ENCODE peak calls at places on chromosomes 1 and 21, in eight cellular contexts. One of them, this sample, is unnamed.

GRCh38 chr1:63730211-63730610 is 43.6 kb upstream of the ROR1 start:
- DNase-seq in IMR-90: no peak
- DNase-seq in GM12865: no peak
- DNase-seq in NB4: no peak
- DNase-seq in HCT116: no peak
- DNase-seq in Panc1: no peak
- DNase-seq in fibroblast of lung: no peak
- DNase-seq in OCI-LY7: no peak
- DNase-seq in this sample: no peak

GRCh38 chr1:178417858-178418257 is 78.9 kb downstream of the CLEC20A start:
- DNase-seq in HCT116: peak
- DNase-seq in GM12865: no peak
- DNase-seq in Panc1: peak
- DNase-seq in IMR-90: peak
- DNase-seq in fibroblast of lung: peak
- DNase-seq in OCI-LY7: no peak
- DNase-seq in NB4: peak
- DNase-seq in this sample: peak

GRCh38 chr1:77889671-77890070 is 1.2 kb downstream of the NEXN start:
- DNase-seq in HCT116: no peak
- DNase-seq in GM12865: no peak
- DNase-seq in fibroblast of lung: peak
- DNase-seq in Panc1: no peak
- DNase-seq in IMR-90: peak
- DNase-seq in OCI-LY7: no peak
- DNase-seq in NB4: no peak
- DNase-seq in this sample: no peak

GRCh38 chr1:164725401-164725800 is 166.4 kb downstream of the PBX1 start:
- DNase-seq in OCI-LY7: no peak
- DNase-seq in IMR-90: peak
- DNase-seq in Panc1: no peak
- DNase-seq in HCT116: no peak
- DNase-seq in GM12865: no peak
- DNase-seq in NB4: no peak
- DNase-seq in fibroblast of lung: peak
- DNase-seq in this sample: peak

GRCh38 chr1:3074800-3075199 is 5.8 kb downstream of the PRDM16 start:
- DNase-seq in IMR-90: no peak
- DNase-seq in HCT116: no peak
- DNase-seq in GM12865: no peak
- DNase-seq in fibroblast of lung: no peak
- DNase-seq in OCI-LY7: no peak
- DNase-seq in NB4: no peak
- DNase-seq in Panc1: no peak
- DNase-seq in this sample: no peak

GRCh38 chr1:196295766-196296165 is 312.5 kb downstream of the KCNT2 start:
- DNase-seq in IMR-90: peak
- DNase-seq in NB4: no peak
- DNase-seq in OCI-LY7: no peak
- DNase-seq in GM12865: no peak
- DNase-seq in fibroblast of lung: no peak
- DNase-seq in HCT116: no peak
- DNase-seq in Panc1: no peak
- DNase-seq in this sample: no peak

GRCh38 chr21:41926068-41926806 is 27.6 kb downstream of the C2CD2 start:
- DNase-seq in NB4: peak
- DNase-seq in HCT116: no peak
- DNase-seq in OCI-LY7: peak
- DNase-seq in fibroblast of lung: peak
- DNase-seq in GM12865: peak
- DNase-seq in Panc1: no peak
- DNase-seq in IMR-90: peak
- DNase-seq in this sample: no peak

GRCh38 chr1:14522331-14523241 is 75.9 kb upstream of the KAZN start:
- DNase-seq in NB4: peak
- DNase-seq in GM12865: peak
- DNase-seq in Panc1: no peak
- DNase-seq in fibroblast of lung: peak
- DNase-seq in IMR-90: peak
- DNase-seq in HCT116: no peak
- DNase-seq in OCI-LY7: no peak
- DNase-seq in this sample: peak

GRCh38 chr21:20999567-21000169 is 1.5 kb downstream of the NCAM2 start:
- DNase-seq in HCT116: no peak
- DNase-seq in IMR-90: peak
- DNase-seq in fibroblast of lung: peak
- DNase-seq in GM12865: peak
- DNase-seq in NB4: peak
- DNase-seq in Panc1: no peak
- DNase-seq in OCI-LY7: peak
- DNase-seq in this sample: peak

GRCh38 chr1:200147094-200147493 is 119.6 kb downstream of the NR5A2 start:
- DNase-seq in fibroblast of lung: no peak
- DNase-seq in HCT116: no peak
- DNase-seq in IMR-90: no peak
- DNase-seq in GM12865: no peak
- DNase-seq in Panc1: no peak
- DNase-seq in OCI-LY7: no peak
- DNase-seq in NB4: no peak
- DNase-seq in this sample: no peak

GRCh38 chr1:101344745-101345144 is 107.9 kb downstream of the S1PR1 start:
- DNase-seq in GM12865: no peak
- DNase-seq in HCT116: no peak
- DNase-seq in NB4: no peak
- DNase-seq in fibroblast of lung: peak
- DNase-seq in IMR-90: no peak
- DNase-seq in OCI-LY7: no peak
- DNase-seq in Panc1: no peak
- DNase-seq in this sample: no peak

GRCh38 chr1:85449356-85449755 is 15.6 kb downstream of the DDAH1 start:
- DNase-seq in GM12865: no peak
- DNase-seq in OCI-LY7: no peak
- DNase-seq in IMR-90: no peak
- DNase-seq in fibroblast of lung: no peak
- DNase-seq in NB4: no peak
- DNase-seq in HCT116: no peak
- DNase-seq in Panc1: no peak
- DNase-seq in this sample: no peak

GRCh38 chr1:113007706-113008364 is 51.8 kb upstream of the SLC16A1 start:
- DNase-seq in fibroblast of lung: no peak
- DNase-seq in GM12865: no peak
- DNase-seq in OCI-LY7: no peak
- DNase-seq in Panc1: no peak
- DNase-seq in NB4: peak
- DNase-seq in IMR-90: no peak
- DNase-seq in HCT116: no peak
- DNase-seq in this sample: no peak

GRCh38 chr1:18949689-18950414 is 6.6 kb downstream of the IFFO2 start:
- DNase-seq in Panc1: no peak
- DNase-seq in OCI-LY7: no peak
- DNase-seq in NB4: peak
- DNase-seq in HCT116: no peak
- DNase-seq in GM12865: peak
- DNase-seq in IMR-90: peak
- DNase-seq in fibroblast of lung: peak
- DNase-seq in this sample: no peak

GRCh38 chr1:221939598-221939997 is 197.7 kb upstream of the DUSP10 start:
- DNase-seq in IMR-90: no peak
- DNase-seq in Panc1: no peak
- DNase-seq in OCI-LY7: no peak
- DNase-seq in fibroblast of lung: no peak
- DNase-seq in NB4: peak
- DNase-seq in HCT116: no peak
- DNase-seq in GM12865: peak
- DNase-seq in this sample: no peak
- H3K4me3 ChIP-seq in IMR-90: no peak
- H3K4me3 ChIP-seq in Panc1: no peak
- H3K4me3 ChIP-seq in OCI-LY7: no peak
- H3K4me3 ChIP-seq in fibroblast of lung: no peak
- H3K4me3 ChIP-seq in NB4: no peak
- H3K4me3 ChIP-seq in HCT116: no peak
- H3K4me3 ChIP-seq in GM12865: no peak
- H3K4me3 ChIP-seq in this sample: no peak

GRCh38 chr21:15729674-15730483 is at the start of gene USP25:
- DNase-seq in NB4: peak
- DNase-seq in Panc1: no peak
- DNase-seq in GM12865: peak
- DNase-seq in OCI-LY7: peak
- DNase-seq in IMR-90: peak
- DNase-seq in HCT116: peak
- DNase-seq in fibroblast of lung: peak
- DNase-seq in this sample: no peak
- TF ChIP-seq CTCF in NB4: no peak
- TF ChIP-seq CTCF in Panc1: peak
- TF ChIP-seq CTCF in GM12865: no peak
- TF ChIP-seq CTCF in OCI-LY7: no peak
- TF ChIP-seq CTCF in IMR-90: peak
- TF ChIP-seq CTCF in HCT116: no peak
- TF ChIP-seq CTCF in fibroblast of lung: no peak
- TF ChIP-seq CTCF in this sample: no peak

DNA sequence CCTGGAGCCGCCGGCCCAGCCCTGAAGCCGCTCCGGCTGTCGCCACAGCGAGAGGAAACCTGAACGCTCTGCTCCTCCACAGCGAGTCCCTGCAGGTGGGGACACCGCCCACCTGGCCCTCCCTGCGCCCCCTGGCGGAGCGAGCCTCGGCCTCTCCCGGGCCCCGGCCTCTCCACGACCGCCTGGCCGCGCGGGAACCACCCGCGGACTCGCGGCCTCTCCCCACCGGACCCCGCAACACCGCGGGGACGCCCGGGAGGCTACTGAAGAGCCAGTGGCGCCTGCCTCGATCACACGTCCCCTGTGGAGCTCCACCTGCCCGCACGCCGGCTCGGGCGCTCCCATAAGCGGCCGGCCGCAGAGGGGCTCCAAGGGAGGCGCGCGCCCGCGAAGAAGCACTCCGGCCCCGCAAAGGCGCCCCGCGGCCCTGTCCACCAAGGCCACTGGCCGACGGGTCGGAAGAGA is 109.6 kb downstream of the KCNN3 start:
- DNase-seq in fibroblast of lung: no peak
- DNase-seq in GM12865: peak
- DNase-seq in HCT116: peak
- DNase-seq in OCI-LY7: peak
- DNase-seq in Panc1: no peak
- DNase-seq in IMR-90: no peak
- DNase-seq in NB4: peak
- DNase-seq in this sample: no peak
- H3K4me3 ChIP-seq in fibroblast of lung: no peak
- H3K4me3 ChIP-seq in GM12865: no peak
- H3K4me3 ChIP-seq in HCT116: peak
- H3K4me3 ChIP-seq in OCI-LY7: no peak
- H3K4me3 ChIP-seq in Panc1: peak
- H3K4me3 ChIP-seq in IMR-90: no peak
- H3K4me3 ChIP-seq in NB4: no peak
- H3K4me3 ChIP-seq in this sample: no peak

GRCh38 chr1:31460027-31460426 is 47.0 kb downstream of the SERINC2 start:
- DNase-seq in fibroblast of lung: peak
- DNase-seq in IMR-90: peak
- DNase-seq in OCI-LY7: no peak
- DNase-seq in Panc1: no peak
- DNase-seq in HCT116: no peak
- DNase-seq in GM12865: no peak
- DNase-seq in NB4: peak
- DNase-seq in this sample: no peak
- TF ChIP-seq CTCF in fibroblast of lung: no peak
- TF ChIP-seq CTCF in IMR-90: peak
- TF ChIP-seq CTCF in OCI-LY7: peak
- TF ChIP-seq CTCF in Panc1: peak
- TF ChIP-seq CTCF in HCT116: peak
- TF ChIP-seq CTCF in GM12865: no peak
- TF ChIP-seq CTCF in NB4: peak
- TF ChIP-seq CTCF in this sample: peak

GRCh38 chr1:76430532-76430931 is 356.0 kb downstream of the ST6GALNAC3 start:
- DNase-seq in HCT116: no peak
- DNase-seq in fibroblast of lung: no peak
- DNase-seq in IMR-90: no peak
- DNase-seq in GM12865: no peak
- DNase-seq in OCI-LY7: no peak
- DNase-seq in Panc1: no peak
- DNase-seq in NB4: no peak
- DNase-seq in this sample: no peak

GRCh38 chr1:76428027-76428426 is 353.5 kb downstream of the ST6GALNAC3 start:
- DNase-seq in HCT116: no peak
- DNase-seq in NB4: no peak
- DNase-seq in Panc1: no peak
- DNase-seq in fibroblast of lung: no peak
- DNase-seq in GM12865: no peak
- DNase-seq in IMR-90: peak
- DNase-seq in OCI-LY7: no peak
- DNase-seq in this sample: no peak

GRCh38 chr1:76425104-76425842 is 350.7 kb downstream of the ST6GALNAC3 start:
- DNase-seq in OCI-LY7: peak
- DNase-seq in fibroblast of lung: peak
- DNase-seq in Panc1: no peak
- DNase-seq in NB4: no peak
- DNase-seq in HCT116: no peak
- DNase-seq in IMR-90: no peak
- DNase-seq in GM12865: peak
- DNase-seq in this sample: no peak

GRCh38 chr1:76426606-76427005 is 352.1 kb downstream of the ST6GALNAC3 start:
- DNase-seq in NB4: no peak
- DNase-seq in fibroblast of lung: peak
- DNase-seq in GM12865: no peak
- DNase-seq in OCI-LY7: no peak
- DNase-seq in HCT116: no peak
- DNase-seq in IMR-90: peak
- DNase-seq in Panc1: no peak
- DNase-seq in this sample: no peak

GRCh38 chr1:76425843-76426145 is 351.2 kb downstream of the ST6GALNAC3 start:
- DNase-seq in NB4: peak
- DNase-seq in Panc1: no peak
- DNase-seq in HCT116: no peak
- DNase-seq in fibroblast of lung: peak
- DNase-seq in IMR-90: peak
- DNase-seq in OCI-LY7: no peak
- DNase-seq in GM12865: no peak
- DNase-seq in this sample: peak
- H3K4me3 ChIP-seq in NB4: no peak
- H3K4me3 ChIP-seq in Panc1: no peak
- H3K4me3 ChIP-seq in HCT116: no peak
- H3K4me3 ChIP-seq in fibroblast of lung: peak
- H3K4me3 ChIP-seq in IMR-90: no peak
- H3K4me3 ChIP-seq in OCI-LY7: peak
- H3K4me3 ChIP-seq in GM12865: peak
- H3K4me3 ChIP-seq in this sample: no peak

This sample was measured in HFF-Myc.